ENCODE peak calls at places on chromosomes 6 and 20, in four cellular contexts. G is tibial nerve, E is pancreas, F is lower lobe of right lung. I is an unnamed sample.

GRCh38 chr6:75220365-75220764 is 14.5 kb upstream of the COL12A1 start:
- DNase-seq in F (no peak), E (no peak), G (no peak), I (no peak)

GRCh38 chr6:34544776-34545471 is 11.2 kb downstream of the SPDEF start:
- DNase-seq in F (no peak), E (no peak), G (no peak), I (no peak)

GRCh38 chr6:43009124-43009523 is 4.6 kb downstream of the MEA1 start:
- DNase-seq in G (no peak), F (no peak), E (peak), I (no peak)

GRCh38 chr6:81682238-81682795 is 70.2 kb downstream of the TENT5A start:
- DNase-seq in G (no peak), E (no peak), F (no peak), I (no peak)

GRCh38 chr6:53615633-53616449 is 49.7 kb downstream of the KLHL31 start:
- DNase-seq in F (no peak), G (no peak), E (peak), I (no peak)

GRCh38 chr6:68593558-68593957 is 41.5 kb upstream of the ADGRB3 start:
- DNase-seq in F (no peak), G (no peak), E (no peak), I (no peak)

GRCh38 chr6:33208089-33208967 is at the start of gene RING1:
- DNase-seq in G (peak), F (peak), E (peak), I (peak)

GRCh38 chr6:28380381-28380780 is 19.2 kb downstream of the ZSCAN12 start:
- DNase-seq in F (no peak), G (no peak), E (no peak), I (no peak)

GRCh38 chr6:105499928-105500327 is 97.0 kb upstream of the PREP start:
- DNase-seq in G (no peak), E (no peak), F (no peak), I (no peak)

GRCh38 chr6:111564482-111564945 is 41.2 kb downstream of the TRAF3IP2 start:
- DNase-seq in G (no peak), E (no peak), F (no peak), I (peak)

GRCh38 chr6:105897131-105897530 is 189.0 kb upstream of the PRDM1 start:
- DNase-seq in E (no peak), F (no peak), G (no peak), I (no peak)

DNA sequence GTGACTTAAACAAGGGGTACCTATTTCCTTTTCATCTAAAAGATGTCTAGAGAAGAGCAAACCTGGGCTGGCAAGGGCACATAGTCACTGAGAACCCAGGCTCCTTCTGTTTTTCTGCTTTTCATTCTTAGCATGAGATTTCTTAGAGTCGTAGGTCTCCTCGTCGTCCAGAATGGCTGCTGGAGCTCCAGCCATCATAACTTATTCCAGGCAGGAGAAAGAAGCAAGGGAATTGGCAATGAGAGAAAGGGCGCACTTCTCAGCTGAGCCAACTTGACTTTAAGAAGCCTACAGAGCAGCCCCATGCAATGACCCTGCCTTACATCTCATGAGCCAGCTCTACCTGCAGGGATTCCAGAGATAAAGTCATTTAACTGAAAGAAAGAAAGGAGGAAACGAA is 213.4 kb downstream of the BMP7 start:
- DNase-seq in E (no peak), G (no peak), F (no peak), I (no peak)
- H3K27ac ChIP-seq in E (no peak), G (no peak), F (no peak), I (no peak)

DNA sequence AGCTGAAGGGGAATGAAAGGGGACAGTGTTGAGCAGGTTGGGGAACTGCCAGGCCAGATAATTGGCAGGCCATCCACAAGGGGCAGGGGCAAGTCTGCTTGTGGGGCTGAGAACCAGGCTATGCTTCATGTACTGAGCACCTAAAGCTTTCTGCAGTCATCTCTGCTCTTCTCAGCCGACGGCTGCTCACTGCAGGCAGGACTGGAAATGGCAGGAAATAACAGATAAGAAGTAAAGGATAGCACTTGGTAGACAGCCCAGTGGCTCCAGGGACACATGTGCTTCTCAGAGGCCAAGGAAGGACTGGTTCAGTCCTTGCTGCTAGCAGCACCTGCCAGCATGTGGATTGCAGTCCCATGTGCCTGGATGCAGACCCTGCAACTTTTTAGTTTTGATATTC is 89.8 kb downstream of the CD164 start:
- DNase-seq in G (no peak), E (no peak), F (no peak), I (no peak)
- TF ChIP-seq CTCF in G (no peak), E (no peak), F (no peak), I (no peak)

GRCh38 chr6:73983367-73983766 is 287.4 kb downstream of the CD109 start:
- DNase-seq in F (no peak), E (no peak), G (no peak), I (no peak)
- H3K4me3 ChIP-seq in F (no peak), E (no peak), G (no peak), I (no peak)

DNA sequence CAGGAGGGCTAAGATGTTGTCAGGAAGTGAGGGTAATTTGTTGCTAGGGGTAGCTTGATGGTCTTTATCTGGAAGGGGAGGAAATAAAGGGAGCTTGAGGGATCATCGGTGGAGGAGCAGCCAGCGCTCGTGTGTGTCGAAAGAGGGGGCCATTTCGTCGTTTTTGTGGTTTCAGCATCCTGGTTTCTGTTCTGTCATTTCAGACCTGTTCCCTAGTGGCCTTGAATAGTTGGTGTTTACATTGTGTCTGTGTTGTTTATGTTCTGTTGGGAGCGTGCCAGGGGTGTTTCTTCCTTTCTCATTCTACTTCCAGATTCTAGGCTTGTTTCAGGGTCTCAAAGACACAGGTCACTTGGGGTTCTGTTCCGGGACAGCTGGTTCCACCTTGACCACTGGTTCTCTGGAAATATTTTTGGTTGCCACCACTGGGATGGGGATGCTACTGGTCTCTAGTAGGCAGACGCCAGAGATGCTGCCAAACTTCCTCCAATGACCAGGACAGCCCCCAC is 113.9 kb upstream of the NAA20 start:
- DNase-seq in E (peak), G (peak), F (peak), I (no peak)
- H3K27ac ChIP-seq in E (no peak), G (no peak), F (peak), I (no peak)

GRCh38 chr6:165931675-165932074 is 236.0 kb downstream of the TBXT start:
- DNase-seq in E (no peak), F (no peak), G (no peak), I (no peak)
- TF ChIP-seq CTCF in E (no peak), F (no peak), G (no peak), I (no peak)

GRCh38 chr20:53621482-53622246 is 28.0 kb upstream of the ZNF217 start:
- DNase-seq in E (peak), G (peak), F (no peak), I (peak)
- H3K4me3 ChIP-seq in E (no peak), G (no peak), F (no peak), I (peak)

GRCh38 chr6:86122086-86122485 is 479.4 kb upstream of the SYNCRIP start:
- DNase-seq in E (no peak), F (no peak), G (no peak), I (no peak)

GRCh38 chr6:86118271-86118670 is 475.6 kb upstream of the SYNCRIP start:
- DNase-seq in E (no peak), G (no peak), F (no peak), I (no peak)
- H3K27ac ChIP-seq in E (no peak), G (no peak), F (no peak), I (no peak)

GRCh38 chr6:26045046-26045938 is 41.9 kb upstream of the HFE start:
- DNase-seq in F (peak), G (peak), E (peak), I (peak)
- TF ChIP-seq CTCF in F (no peak), G (no peak), E (no peak), I (no peak)

DNA sequence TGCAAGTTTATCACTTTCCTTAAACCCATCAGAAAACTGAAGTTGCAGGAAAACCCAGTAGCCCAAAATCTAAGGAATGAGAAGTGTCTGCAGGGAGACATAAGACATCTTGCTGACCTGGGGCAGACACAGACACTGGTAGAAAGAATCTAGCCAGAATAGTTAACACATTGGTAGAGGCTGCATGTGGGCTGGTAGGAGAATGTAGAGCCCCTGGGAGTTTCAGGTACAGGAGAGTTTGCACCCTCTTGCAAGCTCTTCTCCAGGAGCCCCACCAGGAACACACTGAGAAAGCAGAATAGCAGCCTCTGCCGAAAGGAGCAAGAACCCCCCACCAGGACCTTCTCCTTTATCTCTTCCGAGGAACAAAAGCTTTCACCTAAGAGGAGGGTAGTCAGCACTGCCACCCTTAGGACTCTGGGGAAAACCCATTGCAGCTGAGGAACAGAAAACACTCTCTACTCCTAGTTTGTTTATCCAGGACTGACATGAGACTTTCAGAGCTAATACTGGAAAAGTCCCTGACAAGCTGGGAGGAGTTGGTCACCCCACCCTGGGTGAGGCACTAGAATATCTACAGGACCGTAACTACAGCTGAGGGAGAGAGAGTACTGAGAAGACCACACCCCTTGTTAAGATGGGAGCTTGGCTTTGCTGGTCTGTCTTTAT is 10.6 kb upstream of the OGFRL1 start:
- DNase-seq in E (no peak), G (no peak), F (no peak), I (no peak)
- H3K4me3 ChIP-seq in E (no peak), G (no peak), F (no peak), I (no peak)

GRCh38 chr6:41429506-41430504 is 94.4 kb downstream of the NCR2 start:
- DNase-seq in E (no peak), F (no peak), G (no peak), I (no peak)
- H3K27ac ChIP-seq in E (no peak), F (no peak), G (peak), I (peak)